ENCODE peak calls at places on chromosomes 1 and 21, in seven cellular contexts. A is substantia nigra, E is NCI-H1092, N is ovary, G is foreskin fibroblast, C is NCI-H2081, R is H9. X is an unnamed sample.

GRCh38 chr1:198109316-198109715 is 47.5 kb upstream of the NEK7 start:
- DNase-seq in A (no peak), E (no peak), N (no peak), G (no peak), C (no peak), R (no peak), X (no peak)

GRCh38 chr1:43329995-43330751 is 7.4 kb upstream of the MPL start:
- DNase-seq in A (no peak), E (no peak), N (peak), G (peak), C (no peak), R (peak), X (peak)

GRCh38 chr1:45079533-45079932 is 67.5 kb downstream of the UROD start:
- DNase-seq in A (no peak), E (no peak), N (no peak), G (no peak), C (no peak), R (no peak), X (no peak)

GRCh38 chr1:38964140-38964548 is 22.5 kb upstream of the RHBDL2 start:
- DNase-seq in A (no peak), E (no peak), N (no peak), G (no peak), C (no peak), R (no peak), X (peak)

GRCh38 chr1:148434832-148435231 is 48.3 kb downstream of the PPIAL4G start:
- DNase-seq in A (no peak), E (no peak), N (no peak), G (no peak), C (no peak), R (no peak), X (no peak)

GRCh38 chr1:17616731-17617279 is 77.3 kb downstream of the ARHGEF10L start:
- DNase-seq in A (no peak), E (no peak), N (no peak), G (no peak), C (no peak), R (no peak), X (no peak)

GRCh38 chr1:89042491-89042890 is 19.8 kb upstream of the GBP3 start:
- DNase-seq in A (no peak), E (no peak), N (no peak), G (no peak), C (no peak), R (no peak), X (no peak)

GRCh38 chr1:23801876-23802275 is 1.3 kb upstream of the GALE start:
- DNase-seq in A (no peak), E (no peak), N (no peak), G (no peak), C (no peak), R (no peak), X (no peak)

GRCh38 chr21:24272527-24272938 is 1334.7 kb downstream of the MRPL39 start:
- DNase-seq in A (no peak), E (no peak), N (no peak), G (no peak), C (no peak), R (no peak), X (no peak)

GRCh38 chr1:76901158-76901767 is 34.0 kb downstream of the ST6GALNAC5 start:
- DNase-seq in A (no peak), E (peak), N (peak), G (peak), C (peak), R (peak), X (peak)

GRCh38 chr21:45996311-45997204 is 15.0 kb downstream of the COL6A1 start:
- DNase-seq in A (no peak), E (no peak), N (peak), G (no peak), C (no peak), R (no peak), X (no peak)

GRCh38 chr1:36159614-36160387 is 3.8 kb downstream of the MAP7D1 start:
- DNase-seq in A (peak), E (no peak), N (no peak), G (no peak), C (no peak), R (no peak), X (no peak)

GRCh38 chr1:162822391-162823200 is 32.1 kb downstream of the HSD17B7 start:
- DNase-seq in A (no peak), E (peak), N (peak), G (no peak), C (peak), R (peak), X (no peak)

GRCh38 chr1:48002142-48002541 is 5.0 kb upstream of the TRABD2B start:
- DNase-seq in A (no peak), E (no peak), N (no peak), G (no peak), C (no peak), R (no peak), X (no peak)

GRCh38 chr1:228723921-228724320 is 11.4 kb upstream of the RHOU start:
- DNase-seq in A (no peak), E (no peak), N (no peak), G (no peak), C (no peak), R (no peak), X (no peak)

GRCh38 chr1:47756411-47756810 is 240.8 kb downstream of the TRABD2B start:
- DNase-seq in A (no peak), E (no peak), N (no peak), G (no peak), C (no peak), R (peak), X (no peak)

GRCh38 chr1:109167114-109167513 is 46.6 kb upstream of the SARS1 start:
- DNase-seq in A (no peak), E (no peak), N (no peak), G (no peak), C (no peak), R (no peak), X (peak)

GRCh38 chr21:34728479-34728878 is 59.7 kb downstream of the CLIC6 start:
- DNase-seq in A (no peak), E (peak), N (no peak), G (no peak), C (peak), R (no peak), X (no peak)

GRCh38 chr1:152165291-152166077 is 6.5 kb upstream of the RPTN start:
- DNase-seq in A (no peak), E (no peak), N (no peak), G (no peak), C (no peak), R (no peak), X (no peak)

GRCh38 chr1:241749041-241749798 is 97.1 kb downstream of the WDR64 start:
- DNase-seq in A (no peak), E (no peak), N (no peak), G (no peak), C (no peak), R (no peak), X (no peak)

GRCh38 chr1:236289492-236290131 is 7.9 kb upstream of the ERO1B start:
- DNase-seq in A (no peak), E (no peak), N (no peak), G (no peak), C (peak), R (no peak), X (no peak)

GRCh38 chr1:226549937-226550670 is 1.5 kb downstream of the STUM start:
- DNase-seq in A (peak), E (peak), N (no peak), G (no peak), C (no peak), R (peak), X (peak)

GRCh38 chr1:83897516-83897915 is 101.4 kb downstream of the TTLL7 start:
- DNase-seq in A (no peak), E (no peak), N (no peak), G (no peak), C (no peak), R (no peak), X (no peak)

GRCh38 chr21:25094695-25095094 is 512.6 kb downstream of the MRPL39 start:
- DNase-seq in A (no peak), E (no peak), N (no peak), G (no peak), C (no peak), R (no peak), X (no peak)

GRCh38 chr1:204520834-204521709 is 4.9 kb downstream of the MDM4 start:
- DNase-seq in A (no peak), E (no peak), N (no peak), G (no peak), C (no peak), R (no peak), X (peak)

GRCh38 chr1:225919906-225920305 is 4.1 kb downstream of the PYCR2 start:
- DNase-seq in A (peak), E (peak), N (peak), G (peak), C (peak), R (no peak), X (peak)

GRCh38 chr1:9125325-9125724 is 3.6 kb downstream of the GPR157 start:
- DNase-seq in A (no peak), E (no peak), N (no peak), G (no peak), C (no peak), R (no peak), X (no peak)

GRCh38 chr1:198201956-198202784 is 45.4 kb downstream of the NEK7 start:
- DNase-seq in A (no peak), E (no peak), N (no peak), G (no peak), C (no peak), R (no peak), X (peak)

GRCh38 chr1:5645929-5646328 is 346.3 kb downstream of the NPHP4 start:
- DNase-seq in A (no peak), E (no peak), N (no peak), G (no peak), C (no peak), R (no peak), X (no peak)

GRCh38 chr21:20720623-20721022 is 277.6 kb upstream of the NCAM2 start:
- DNase-seq in A (no peak), E (no peak), N (no peak), G (no peak), C (no peak), R (no peak), X (no peak)

GRCh38 chr1:78003882-78004718 is 639 bp upstream of the DNAJB4 start:
- DNase-seq in A (peak), E (no peak), N (peak), G (peak), C (peak), R (peak), X (peak)

GRCh38 chr1:16145988-16146887 is 9.6 kb downstream of the EPHA2 start:
- DNase-seq in A (no peak), E (no peak), N (peak), G (peak), C (no peak), R (peak), X (no peak)

GRCh38 chr1:154182342-154183044 is 9.4 kb downstream of the TPM3 start:
- DNase-seq in A (peak), E (no peak), N (peak), G (peak), C (peak), R (peak), X (peak)

GRCh38 chr1:102100666-102101065 is 103.9 kb upstream of the OLFM3 start:
- DNase-seq in A (no peak), E (no peak), N (no peak), G (no peak), C (no peak), R (no peak), X (no peak)

GRCh38 chr1:105362438-105362837 is 1612.7 kb downstream of the AMY1C start:
- DNase-seq in A (no peak), E (no peak), N (no peak), G (no peak), C (no peak), R (no peak), X (no peak)

GRCh38 chr1:94535879-94536278 is 5.7 kb downstream of the F3 start:
- DNase-seq in A (no peak), E (no peak), N (no peak), G (no peak), C (no peak), R (no peak), X (no peak)

GRCh38 chr1:31299365-31299764 is 2.5 kb downstream of the ZCCHC17 start:
- DNase-seq in A (no peak), E (no peak), N (no peak), G (peak), C (no peak), R (no peak), X (no peak)

GRCh38 chr21:38768385-38769071 is 37.2 kb upstream of the ETS2 start:
- DNase-seq in A (no peak), E (no peak), N (no peak), G (peak), C (no peak), R (no peak), X (peak)